ENCODE peak calls at places on chromosome 22, in ten cellular contexts. F is lower lobe of right lung, V is WTC11, B is endodermal cell, N is tibial artery, M is fibroblast of lung, X is ascending aorta, Y is kidney, A is neural crest cell, T is MCF 10A. H is an unnamed sample.

GRCh38 chr22:49877642-49878041 is 24.0 kb downstream of the ZBED4 start:
- DNase-seq in F (no peak), V (no peak), B (no peak), N (no peak), M (no peak), X (no peak), Y (no peak), A (no peak), T (no peak), H (no peak)

GRCh38 chr22:46368871-46369715 is 33.6 kb downstream of the TRMU start:
- DNase-seq in F (no peak), V (no peak), B (no peak), N (no peak), M (no peak), X (no peak), Y (peak), A (no peak), T (no peak), H (no peak)

GRCh38 chr22:50009251-50009650 is 3.3 kb downstream of the IL17REL start:
- DNase-seq in F (peak), V (no peak), B (no peak), N (peak), M (no peak), X (no peak), Y (peak), A (no peak), T (no peak), H (no peak)

GRCh38 chr22:48943567-48944432 is 883.9 kb downstream of the BRD1 start:
- DNase-seq in F (no peak), V (peak), B (peak), N (peak), M (no peak), X (no peak), Y (no peak), A (peak), T (no peak), H (peak)

GRCh38 chr22:45881524-45881875 is 95.5 kb downstream of the WNT7B start:
- DNase-seq in F (peak), V (peak), B (peak), N (no peak), M (no peak), X (no peak), Y (peak), A (no peak), T (no peak), H (no peak)

GRCh38 chr22:41302016-41302767 is 867 bp downstream of the ZC3H7B start:
- DNase-seq in F (no peak), V (peak), B (peak), N (no peak), M (no peak), X (no peak), Y (no peak), A (peak), T (no peak), H (peak)

GRCh38 chr22:49156662-49157285 is 670.9 kb downstream of the BRD1 start:
- DNase-seq in F (no peak), V (no peak), B (no peak), N (peak), M (no peak), X (no peak), Y (no peak), A (no peak), T (no peak), H (no peak)

GRCh38 chr22:20663941-20664593 is 109.8 kb upstream of the SERPIND1 start:
- DNase-seq in F (no peak), V (no peak), B (peak), N (no peak), M (no peak), X (no peak), Y (no peak), A (no peak), T (no peak), H (no peak)

GRCh38 chr22:46088541-46089311 is 61.6 kb upstream of the PPARA start:
- DNase-seq in F (peak), V (no peak), B (no peak), N (peak), M (peak), X (no peak), Y (peak), A (no peak), T (peak), H (no peak)

GRCh38 chr22:37021710-37022482 is 2.4 kb downstream of the MPST start:
- DNase-seq in F (peak), V (peak), B (peak), N (no peak), M (peak), X (no peak), Y (peak), A (peak), T (peak), H (no peak)

GRCh38 chr22:45889093-45889538 is 87.8 kb downstream of the WNT7B start:
- DNase-seq in F (no peak), V (no peak), B (peak), N (no peak), M (no peak), X (no peak), Y (peak), A (no peak), T (no peak), H (no peak)

GRCh38 chr22:46394622-46395021 is 59.1 kb downstream of the TRMU start:
- DNase-seq in F (no peak), V (no peak), B (no peak), N (no peak), M (no peak), X (no peak), Y (peak), A (no peak), T (no peak), H (no peak)

GRCh38 chr22:22032099-22032905 is 49.7 kb upstream of the TOP3B start:
- DNase-seq in F (no peak), V (no peak), B (no peak), N (no peak), M (no peak), X (no peak), Y (no peak), A (no peak), T (no peak), H (no peak)

GRCh38 chr22:37418627-37419369 is 8.5 kb downstream of the ELFN2 start:
- DNase-seq in F (no peak), V (no peak), B (peak), N (no peak), M (no peak), X (no peak), Y (peak), A (no peak), T (no peak), H (no peak)

GRCh38 chr22:37196539-37197450 is 8.7 kb upstream of the C1QTNF6 start:
- DNase-seq in F (peak), V (no peak), B (no peak), N (peak), M (peak), X (peak), Y (peak), A (no peak), T (peak), H (no peak)

GRCh38 chr22:45294030-45294429 is 9.3 kb downstream of the UPK3A start:
- DNase-seq in F (no peak), V (no peak), B (no peak), N (no peak), M (no peak), X (no peak), Y (no peak), A (no peak), T (no peak), H (no peak)

DNA sequence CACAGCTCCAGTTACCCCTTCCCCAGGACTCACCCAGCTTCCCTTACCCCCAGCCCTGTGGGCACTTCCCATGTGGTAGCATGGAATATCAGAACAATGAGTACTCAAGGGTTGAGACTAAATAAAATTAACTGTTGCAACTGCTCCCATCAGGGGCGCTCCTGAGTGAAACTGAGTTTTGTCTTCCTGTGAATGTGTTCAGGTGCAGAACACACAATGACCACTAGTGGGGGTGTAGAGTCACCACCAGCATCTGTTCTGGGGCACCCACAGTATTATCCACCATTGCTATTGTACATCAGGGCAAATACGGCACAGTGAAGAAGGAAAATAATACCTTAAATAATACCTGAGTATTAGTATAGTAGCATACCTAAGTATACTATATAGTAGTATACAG is 689.7 kb downstream of the TBC1D22A start:
- DNase-seq in F (no peak), V (peak), B (peak), N (no peak), M (no peak), X (no peak), Y (no peak), A (no peak), T (peak), H (no peak)
- TF ChIP-seq CTCF in F (peak), V (peak), B (peak), N (no peak), M (no peak), X (no peak), Y (no peak), A (peak), T (peak), H (no peak)

GRCh38 chr22:31944700-31945477 is 554 bp downstream of the YWHAH start:
- DNase-seq in F (peak), V (peak), B (peak), N (peak), M (peak), X (no peak), Y (peak), A (peak), T (peak), H (peak)
- TF ChIP-seq CTCF in F (no peak), V (no peak), B (peak), N (no peak), M (peak), X (no peak), Y (no peak), A (no peak), T (no peak), H (no peak)

DNA sequence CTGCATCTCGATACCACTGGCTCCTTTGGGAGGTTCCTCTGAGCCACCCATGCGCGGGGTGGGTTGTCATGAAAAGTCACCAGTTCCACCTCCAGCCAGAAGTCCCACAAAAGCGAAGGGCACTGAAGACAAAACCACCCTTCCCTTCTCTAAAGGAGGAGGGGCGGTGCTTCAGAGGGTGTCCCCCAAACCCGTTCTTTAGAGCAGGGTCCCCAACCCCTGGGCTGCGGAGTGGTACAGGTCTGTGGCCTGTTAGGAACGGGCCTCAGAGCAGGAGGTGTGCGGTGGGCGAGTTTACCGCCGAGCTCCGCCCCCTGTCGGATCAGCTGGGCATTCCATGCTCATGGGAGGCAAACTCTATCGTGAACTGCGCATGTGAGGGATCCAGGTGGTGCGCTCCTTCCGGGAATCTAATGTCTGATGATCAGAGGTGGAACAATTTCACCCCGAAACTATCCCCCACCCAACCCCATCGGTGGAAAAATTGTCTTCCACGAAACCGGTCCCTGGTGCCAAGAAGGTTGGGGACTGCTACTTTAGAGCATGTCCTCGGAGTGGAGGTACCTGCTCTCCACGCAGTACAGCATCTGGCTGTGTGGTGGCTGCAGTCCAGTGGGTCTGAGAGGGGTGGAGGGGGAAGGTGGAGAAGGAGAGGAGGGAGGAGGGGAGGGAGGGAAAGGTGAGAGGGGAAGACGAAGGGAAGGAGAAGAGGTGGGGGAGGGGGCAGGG is 72.9 kb upstream of the SEPTIN5 start:
- DNase-seq in F (no peak), V (peak), B (peak), N (peak), M (no peak), X (no peak), Y (no peak), A (peak), T (no peak), H (no peak)
- TF ChIP-seq CTCF in F (peak), V (peak), B (peak), N (no peak), M (peak), X (no peak), Y (peak), A (peak), T (peak), H (peak)

GRCh38 chr22:19207902-19208283 is 29.4 kb upstream of the SLC25A1 start:
- DNase-seq in F (no peak), V (no peak), B (no peak), N (no peak), M (no peak), X (no peak), Y (no peak), A (no peak), T (no peak), H (no peak)
- TF ChIP-seq CTCF in F (no peak), V (no peak), B (no peak), N (no peak), M (no peak), X (no peak), Y (no peak), A (no peak), T (no peak), H (no peak)

GRCh38 chr22:24402460-24403192 is 24.8 kb upstream of the ADORA2A start:
- DNase-seq in F (no peak), V (no peak), B (no peak), N (peak), M (peak), X (peak), Y (peak), A (no peak), T (peak), H (peak)
- TF ChIP-seq CTCF in F (no peak), V (no peak), B (no peak), N (no peak), M (no peak), X (no peak), Y (no peak), A (no peak), T (no peak), H (no peak)

GRCh38 chr22:28883917-28884753 is 763 bp downstream of the ZNRF3 start:
- DNase-seq in F (peak), V (peak), B (peak), N (peak), M (peak), X (no peak), Y (peak), A (peak), T (peak), H (peak)
- TF ChIP-seq CTCF in F (no peak), V (no peak), B (peak), N (no peak), M (no peak), X (no peak), Y (no peak), A (peak), T (peak), H (no peak)

DNA sequence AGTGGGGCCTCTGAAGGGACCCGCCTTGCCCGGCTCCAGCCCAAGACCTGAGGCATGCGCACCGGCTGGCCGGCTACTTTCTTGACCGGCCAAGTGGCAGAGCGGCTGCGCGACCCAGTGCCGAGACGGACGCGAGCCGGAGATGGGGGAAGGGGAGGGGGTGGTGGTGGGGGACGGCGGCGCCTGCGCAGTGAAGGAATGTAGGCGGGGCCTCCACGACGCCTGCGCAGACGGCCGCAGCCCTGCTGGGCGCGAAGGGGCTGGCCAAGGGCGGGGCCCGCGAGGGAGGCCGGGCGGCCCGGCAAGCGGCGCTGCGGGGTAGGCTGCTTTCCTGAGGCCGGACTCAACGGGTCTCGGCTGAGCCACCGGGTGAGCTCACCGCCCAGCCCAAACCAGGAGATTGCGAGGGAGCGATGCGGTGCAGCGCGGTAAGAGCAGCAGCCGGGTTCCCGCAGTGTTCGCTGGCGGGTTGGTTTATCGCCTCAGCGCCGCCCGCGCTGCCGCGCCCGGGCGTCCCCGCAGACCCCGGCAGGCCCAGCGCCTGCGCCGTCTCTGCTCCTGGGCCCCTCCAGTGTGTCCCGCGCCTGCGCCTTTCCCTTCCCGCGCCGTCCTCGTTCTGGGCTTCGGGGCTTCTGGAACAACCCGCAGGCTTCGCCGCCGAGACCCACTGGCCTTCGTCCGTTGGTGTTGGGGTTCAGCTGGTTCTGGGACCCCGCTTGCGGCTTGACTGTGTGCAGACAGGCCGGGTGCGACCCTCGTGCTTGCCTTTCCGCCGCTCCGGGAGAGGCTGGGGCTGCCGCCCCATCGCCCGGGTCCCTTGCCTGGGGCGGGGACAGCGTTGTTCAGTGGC is at the start of gene SPECC1L:
- DNase-seq in F (peak), V (peak), B (peak), N (peak), M (peak), X (peak), Y (peak), A (peak), T (peak), H (peak)
- TF ChIP-seq CTCF in F (peak), V (no peak), B (peak), N (peak), M (no peak), X (no peak), Y (peak), A (no peak), T (no peak), H (no peak)

GRCh38 chr22:25051073-25051472 is 98.6 kb downstream of the KIAA1671 start:
- DNase-seq in F (no peak), V (peak), B (peak), N (no peak), M (no peak), X (no peak), Y (no peak), A (no peak), T (no peak), H (no peak)
- TF ChIP-seq CTCF in F (peak), V (peak), B (peak), N (no peak), M (peak), X (no peak), Y (peak), A (peak), T (peak), H (peak)

GRCh38 chr22:39240841-39241631 is 3.7 kb downstream of the PDGFB start:
- DNase-seq in F (peak), V (no peak), B (no peak), N (no peak), M (no peak), X (no peak), Y (peak), A (no peak), T (no peak), H (peak)
- TF ChIP-seq CTCF in F (no peak), V (no peak), B (peak), N (no peak), M (no peak), X (no peak), Y (no peak), A (no peak), T (no peak), H (no peak)

H was measured in mesothelial cell of epicardium.